ENCODE peak calls at places on chromosome 12, in six cellular contexts. J, I, D, O, Q and W are unnamed samples. For H3K27me3, the result is how much of the 10 kb centered on the place peaks cover.

GRCh38 chr12:95546491-95546813 is 4.8 kb downstream of the USP44 start:
- DNase-seq in J (no peak), I (no peak), D (no peak), O (no peak), Q (no peak), W (no peak)

GRCh38 chr12:32298917-32299316 is 100.4 kb upstream of the FGD4 start:
- DNase-seq in J (no peak), I (no peak), D (no peak), O (no peak), Q (no peak), W (no peak)

GRCh38 chr12:131482199-131482598 is 228.7 kb upstream of the SFSWAP start:
- DNase-seq in J (no peak), I (no peak), D (no peak), O (no peak), Q (no peak), W (no peak)

GRCh38 chr12:104598342-104599271 is 141.9 kb downstream of the CHST11 start:
- DNase-seq in J (no peak), I (no peak), D (no peak), O (peak), Q (peak), W (no peak)

GRCh38 chr12:93229494-93230310 is 148.0 kb upstream of the NUDT4 start:
- DNase-seq in J (no peak), I (no peak), D (no peak), O (no peak), Q (no peak), W (no peak)

GRCh38 chr12:53750812-53751335 is 905 bp downstream of the CISTR start:
- DNase-seq in J (no peak), I (no peak), D (no peak), O (no peak), Q (peak), W (no peak)

GRCh38 chr12:121933522-121934317 is 15.3 kb downstream of the CFAP251 start:
- DNase-seq in J (no peak), I (no peak), D (no peak), O (no peak), Q (no peak), W (no peak)

GRCh38 chr12:52201520-52201839 is 9.7 kb upstream of the KRT80 start:
- DNase-seq in J (no peak), I (no peak), D (no peak), O (no peak), Q (no peak), W (no peak)

GRCh38 chr12:92543872-92544271 is 158.9 kb upstream of the PLEKHG7 start:
- DNase-seq in J (no peak), I (no peak), D (no peak), O (no peak), Q (no peak), W (no peak)

GRCh38 chr12:98388126-98388525 is 127.3 kb upstream of the TMPO start:
- DNase-seq in J (no peak), I (no peak), D (no peak), O (no peak), Q (no peak), W (no peak)

GRCh38 chr12:94427520-94428381 is 31.9 kb downstream of the CEP83 start:
- DNase-seq in J (no peak), I (no peak), D (peak), O (no peak), Q (peak), W (peak)

GRCh38 chr12:110280784-110281548 is at the start of gene ATP2A2:
- DNase-seq in J (peak), I (peak), D (peak), O (peak), Q (peak), W (peak)

GRCh38 chr12:47825239-47825639 is 5.5 kb upstream of the HDAC7 start:
- DNase-seq in J (no peak), I (peak), D (peak), O (peak), Q (peak), W (no peak)

GRCh38 chr12:95129115-95129514 is 55.7 kb upstream of the NR2C1 start:
- DNase-seq in J (no peak), I (no peak), D (no peak), O (no peak), Q (no peak), W (no peak)

GRCh38 chr12:122870163-122870842 is 25.6 kb downstream of the VPS37B start:
- DNase-seq in J (no peak), I (no peak), D (no peak), O (peak), Q (no peak), W (no peak)

GRCh38 chr12:64347630-64348029 is 42.9 kb downstream of the C12orf56 start:
- DNase-seq in J (no peak), I (no peak), D (no peak), O (no peak), Q (no peak), W (no peak)

GRCh38 chr12:52037248-52037861 is 13.9 kb upstream of the NR4A1 start:
- DNase-seq in J (no peak), I (peak), D (peak), O (peak), Q (peak), W (no peak)

GRCh38 chr12:25438638-25439037 is 114.4 kb downstream of the LMNTD1 start:
- DNase-seq in J (no peak), I (no peak), D (no peak), O (no peak), Q (no peak), W (no peak)

GRCh38 chr12:46874642-46875041 is 48.8 kb upstream of the SLC38A4 start:
- DNase-seq in J (no peak), I (no peak), D (no peak), O (no peak), Q (peak), W (peak)

GRCh38 chr12:24861751-24862575 is 86.9 kb downstream of the BCAT1 start:
- DNase-seq in J (no peak), I (no peak), D (no peak), O (no peak), Q (no peak), W (no peak)

GRCh38 chr12:52521581-52522266 is 1.5 kb upstream of the KRT5 start:
- DNase-seq in J (no peak), I (peak), D (no peak), O (no peak), Q (no peak), W (no peak)

GRCh38 chr12:61356485-61356884 is 903.7 kb upstream of the USP15 start:
- DNase-seq in J (no peak), I (no peak), D (no peak), O (no peak), Q (no peak), W (no peak)

GRCh38 chr12:76402259-76402658 is 54.0 kb upstream of the BBS10 start:
- DNase-seq in J (no peak), I (no peak), D (no peak), O (no peak), Q (no peak), W (no peak)

GRCh38 chr12:68349083-68349700 is 17.0 kb upstream of the MDM1 start:
- DNase-seq in J (no peak), I (no peak), D (no peak), O (no peak), Q (no peak), W (no peak)

GRCh38 chr12:48279601-48280000 is 71.1 kb downstream of the ZNF641 start:
- DNase-seq in J (no peak), I (no peak), D (no peak), O (no peak), Q (no peak), W (no peak)

GRCh38 chr12:54725233-54725843 is 77.2 kb upstream of the DCD start:
- DNase-seq in J (no peak), I (no peak), D (no peak), O (no peak), Q (no peak), W (no peak)

GRCh38 chr12:64194333-64195149 is 27.6 kb downstream of the KICS2 start:
- DNase-seq in J (no peak), I (no peak), D (no peak), O (no peak), Q (peak), W (no peak)

GRCh38 chr12:122789637-122790036 is 15.3 kb downstream of the CCDC62 start:
- DNase-seq in J (no peak), I (no peak), D (no peak), O (no peak), Q (no peak), W (no peak)

GRCh38 chr12:66014818-66015217 is 115.7 kb downstream of the LLPH start:
- DNase-seq in J (no peak), I (no peak), D (no peak), O (no peak), Q (no peak), W (no peak)

GRCh38 chr12:43882578-43883178 is 46.8 kb downstream of the TMEM117 start:
- DNase-seq in J (no peak), I (no peak), D (no peak), O (no peak), Q (no peak), W (no peak)

GRCh38 chr12:122457627-122458026 is 35.2 kb upstream of the CLIP1 start:
- DNase-seq in J (no peak), I (no peak), D (no peak), O (no peak), Q (no peak), W (no peak)

GRCh38 chr12:47067778-47068431 is 11.5 kb upstream of the PCED1B start:
- DNase-seq in J (no peak), I (no peak), D (no peak), O (no peak), Q (no peak), W (no peak)

GRCh38 chr12:88529531-88530488 is 50.5 kb downstream of the KITLG start:
- DNase-seq in J (no peak), I (no peak), D (no peak), O (no peak), Q (no peak), W (no peak)

GRCh38 chr12:59459966-59460365 is 135.9 kb upstream of the SLC16A7 start:
- DNase-seq in J (no peak), I (no peak), D (no peak), O (no peak), Q (no peak), W (no peak)

GRCh38 chr12:50980545-50980944 is 28.2 kb downstream of the HIGD1C start:
- DNase-seq in J (no peak), I (no peak), D (no peak), O (no peak), Q (no peak), W (no peak)
- H3K27ac ChIP-seq in J (no peak), I (no peak), D (no peak), O (no peak), Q (no peak), W (no peak)

GRCh38 chr12:123886931-123887582 is 85.6 kb downstream of the CCDC92 start:
- DNase-seq in J (no peak), I (no peak), D (no peak), O (no peak), Q (no peak), W (no peak)
- H3K27me3 ChIP-seq in J (under half), I (under half), D (under half), O (under half), Q (under half), W (under half)

GRCh38 chr12:12387521-12387920 is 30.6 kb downstream of the BORCS5 start:
- DNase-seq in J (no peak), I (no peak), D (no peak), O (no peak), Q (no peak), W (no peak)
- TF ChIP-seq POLR2A in J (no peak), I (no peak), D (no peak), O (no peak), Q (no peak), W (no peak)

DNA sequence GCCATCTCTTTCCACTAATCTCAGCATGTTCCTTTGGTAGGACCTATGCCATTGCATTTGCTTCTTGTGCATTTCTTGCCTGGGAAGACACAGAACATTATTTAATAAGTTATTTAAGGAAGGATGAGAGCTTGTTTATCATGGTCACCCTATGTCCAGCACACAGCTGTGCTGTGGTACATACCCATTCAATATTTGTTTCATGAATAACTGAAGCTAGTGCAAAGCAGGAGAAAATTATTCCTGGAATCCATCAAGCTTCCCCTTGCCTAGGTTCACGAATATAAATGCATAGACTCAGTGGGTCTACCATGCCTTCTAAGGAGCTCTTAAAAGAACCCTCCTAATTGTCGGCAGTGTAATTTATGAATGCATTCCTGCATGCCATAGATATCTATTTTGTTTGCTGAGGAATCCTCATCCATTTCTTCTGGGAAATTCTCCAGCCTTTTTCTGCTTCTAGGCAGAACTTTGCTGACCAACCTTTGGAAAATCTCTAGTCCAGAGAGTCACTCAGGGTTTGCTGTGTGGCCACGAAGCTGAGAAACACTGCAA is 599.8 kb upstream of the TMEM132C start:
- DNase-seq in J (no peak), I (no peak), D (no peak), O (no peak), Q (no peak), W (no peak)
- H3K27ac ChIP-seq in J (no peak), I (no peak), D (no peak), O (no peak), Q (no peak), W (no peak)

GRCh38 chr12:112602150-112602549 is 183.4 kb downstream of the PTPN11 start:
- DNase-seq in J (no peak), I (no peak), D (no peak), O (no peak), Q (no peak), W (no peak)

GRCh38 chr12:112595415-112595814 is 176.7 kb downstream of the PTPN11 start:
- DNase-seq in J (no peak), I (no peak), D (no peak), O (no peak), Q (no peak), W (no peak)

DNA sequence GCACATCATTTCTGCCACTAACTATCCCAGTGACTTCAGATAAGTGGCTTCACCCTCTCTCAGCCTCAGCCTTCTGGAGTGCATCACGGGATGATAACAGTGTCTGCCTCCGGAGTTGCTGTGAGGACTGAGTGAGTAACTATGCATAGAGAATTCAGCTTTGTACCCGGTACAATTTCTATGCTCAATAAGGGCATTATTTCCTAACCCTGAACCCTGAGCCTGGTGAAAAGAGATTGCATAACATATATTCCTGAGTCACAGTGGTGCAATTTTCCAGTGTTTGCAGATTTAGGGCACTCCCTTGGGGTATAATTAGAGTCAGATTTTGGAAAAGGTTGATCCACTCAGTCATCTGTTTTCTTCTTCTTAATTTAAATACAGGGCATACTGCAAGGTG is 181.1 kb downstream of the PTPN11 start:
- DNase-seq in J (no peak), I (no peak), D (no peak), O (no peak), Q (no peak), W (no peak)
- H3K27me3 ChIP-seq in J (under half), I (under half), D (under half), O (under half), Q (under half), W (under half)

GRCh38 chr12:111412007-111412829 is 6.5 kb downstream of the SH2B3 start:
- DNase-seq in J (no peak), I (no peak), D (no peak), O (no peak), Q (peak), W (no peak)

GRCh38 chr12:111414711-111415252 is 9.1 kb downstream of the SH2B3 start:
- DNase-seq in J (no peak), I (no peak), D (no peak), O (no peak), Q (no peak), W (no peak)

GRCh38 chr12:111412830-111413441 is 7.2 kb downstream of the SH2B3 start:
- DNase-seq in J (no peak), I (no peak), D (no peak), O (no peak), Q (no peak), W (no peak)

GRCh38 chr12:111411187-111411764 is 5.6 kb downstream of the SH2B3 start:
- DNase-seq in J (no peak), I (no peak), D (no peak), O (no peak), Q (peak), W (no peak)

DNA sequence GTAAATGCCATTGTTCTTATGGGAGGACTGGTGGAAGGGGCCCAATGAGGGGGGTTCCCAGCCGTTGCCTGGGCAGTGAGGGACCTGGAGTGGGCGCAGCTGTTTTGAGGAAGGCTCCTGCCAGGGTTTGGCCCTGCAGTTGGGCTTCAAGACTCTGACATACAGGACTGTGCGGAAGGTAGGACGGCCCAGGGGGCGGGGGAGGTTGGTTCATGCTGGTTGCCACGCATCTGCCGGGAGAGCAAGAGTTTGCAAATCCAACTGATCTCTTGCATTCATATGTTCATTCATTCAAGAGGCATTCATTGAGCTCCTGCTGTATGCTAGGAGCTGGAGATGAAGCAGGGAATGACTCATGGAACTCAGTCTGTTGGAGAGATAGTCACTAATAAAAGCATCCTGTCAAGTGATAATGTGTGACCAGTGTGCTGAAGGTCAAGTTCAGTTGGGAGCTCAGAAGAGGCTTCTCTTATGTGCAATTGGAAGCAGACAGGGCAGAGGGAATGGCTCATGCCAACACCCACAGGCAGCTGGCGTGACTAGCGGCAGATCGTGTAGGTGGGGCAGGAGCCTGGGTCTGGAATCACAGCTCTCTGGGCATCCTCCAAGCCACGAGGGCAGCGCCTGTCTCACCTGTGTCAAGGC is 7.8 kb downstream of the SH2B3 start:
- DNase-seq in J (no peak), I (no peak), D (no peak), O (no peak), Q (peak), W (peak)
- TF ChIP-seq POLR2A in J (no peak), I (no peak), D (no peak), O (no peak), Q (no peak), W (no peak)

GRCh38 chr12:13135336-13136178 is 32.1 kb upstream of the GSG1 start:
- DNase-seq in J (no peak), I (peak), D (peak), O (peak), Q (no peak), W (peak)
- H3K27ac ChIP-seq in J (peak), I (peak), D (no peak), O (peak), Q (no peak), W (no peak)